ENCODE peak calls at places on chromosomes 7 and 10, in nine cellular contexts. Y is kidney epithelial cell; M is ecto neural progenitor cell; F is stimulated activated CD4-positive, alpha-beta T cell treated with anti-CD3 and anti-CD28 coated beads, Interleukin-1b, Interleukin-23, amount 100 ng/mL, for 1 hour; V is IMR-90; D is activated CD8-positive, alpha-beta memory T cell treated with anti-CD3 and anti-CD28 coated beads, Interleukin-2, amount 50 U/mL, for 48 hours; R is EL; N is cardiac muscle cell; Q is AG09309. P is an unnamed sample.
A peak's percentile ranks its signal among the peaks of the same experiment; 100 is the strongest.

GRCh38 chr7:88629559-88629958 is 129.9 kb upstream of the ZNF804B start:
- DNase-seq in M (no peak), R (no peak), V (no peak), D (no peak), N (no peak), F (no peak), Q (no peak), Y (no peak), P (no peak)

GRCh38 chr10:30701471-30702173 is 72.1 kb upstream of the LYZL2 start:
- DNase-seq in F (no peak), Y (peak; percentile 28), R (peak; percentile 52), V (peak; percentile 75), M (no peak), N (no peak), Q (no peak), D (peak; percentile 86), P (no peak)

GRCh38 chr7:25289522-25289921 is 61.2 kb upstream of the NPVF start:
- DNase-seq in M (no peak), V (no peak), F (no peak), R (no peak), Y (no peak), Q (no peak), D (no peak), N (no peak), P (no peak)

GRCh38 chr10:100140070-100140469 is 45.8 kb downstream of the ERLIN1 start:
- DNase-seq in M (no peak), D (no peak), Y (no peak), R (no peak), V (no peak), N (no peak), F (no peak), Q (no peak), P (no peak)

GRCh38 chr7:151754142-151754590 is 122.7 kb downstream of the PRKAG2 start:
- DNase-seq in D (no peak), F (no peak), N (peak; percentile 92), M (peak; percentile 89), R (peak; percentile 99), Q (peak; percentile 98), Y (peak; percentile 99), V (peak; percentile 99), P (peak; percentile 47)

GRCh38 chr7:157429001-157429679 is 92.3 kb downstream of the DNAJB6 start:
- DNase-seq in M (no peak), Y (no peak), F (no peak), D (no peak), N (no peak), R (no peak), Q (no peak), V (no peak), P (peak; percentile 17)

GRCh38 chr7:47232751-47233412 is 349.0 kb downstream of the TNS3 start:
- DNase-seq in D (no peak), R (peak; percentile 39), M (no peak), F (no peak), Q (no peak), Y (no peak), N (no peak), V (no peak), P (no peak)

GRCh38 chr7:30682131-30683083 is at the start of gene CRHR2:
- DNase-seq in N (peak; percentile 69), M (peak; percentile 72), D (peak; percentile 69), V (no peak), Y (no peak), Q (no peak), F (no peak), R (no peak), P (no peak)

GRCh38 chr7:112138453-112138852 is 67.7 kb downstream of the DOCK4 start:
- DNase-seq in Q (no peak), V (no peak), M (no peak), R (no peak), Y (no peak), N (no peak), F (no peak), D (no peak), P (no peak)

GRCh38 chr7:15686209-15686956 is at the start of gene MEOX2:
- DNase-seq in F (no peak), M (peak; percentile 67), Y (no peak), Q (no peak), V (peak; percentile 7), N (peak; percentile 75), R (peak; percentile 51), D (no peak), P (no peak)

GRCh38 chr7:54811016-54811924 is 52.3 kb upstream of the SEC61G start:
- DNase-seq in F (no peak), Q (peak; percentile 81), M (no peak), R (peak; percentile 84), V (peak; percentile 94), D (no peak), N (no peak), Y (no peak), P (no peak)

P was measured in DMS 273 treated with DMSO at 0.1 percent for 48 hours.